ENCODE peak calls at places on chromosomes 13 and 19, in ten cellular contexts. L is glutamatergic neuron; Q is pulmonary artery endothelial cell; P is heart right ventricle; O is astrocyte of the cerebellum; R is HuH-7.5; V is AG09309; B is activated T-cell treated with anti-CD3 and anti-CD28 coated beads, Interleukin-2, amount 50 U/mL, for 4 hours; Y is left lung; S is H54. K is an unnamed sample.

GRCh38 chr13:52597676-52598075 is 44.6 kb upstream of the HNRNPA1L2 start:
- DNase-seq in L (no peak), Q (no peak), P (no peak), O (no peak), R (no peak), V (no peak), B (no peak), Y (no peak), S (no peak), K (no peak)

GRCh38 chr19:7216373-7216902 is 77.8 kb downstream of the INSR start:
- DNase-seq in L (no peak), Q (no peak), P (no peak), O (no peak), R (no peak), V (no peak), B (peak), Y (no peak), S (no peak), K (no peak)

GRCh38 chr13:32659736-32660135 is 73.5 kb downstream of the PDS5B start:
- DNase-seq in L (no peak), Q (no peak), P (no peak), O (no peak), R (no peak), V (no peak), B (no peak), Y (no peak), S (no peak), K (peak)

GRCh38 chr19:55340784-55341147 is 1.1 kb downstream of the KMT5C start:
- DNase-seq in L (peak), Q (no peak), P (no peak), O (no peak), R (no peak), V (no peak), B (no peak), Y (no peak), S (no peak), K (no peak)

GRCh38 chr13:111403266-111403665 is 82.8 kb downstream of the TEX29 start:
- DNase-seq in L (peak), Q (no peak), P (no peak), O (no peak), R (no peak), V (no peak), B (no peak), Y (peak), S (no peak), K (no peak)

GRCh38 chr13:45799451-45799850 is 52.1 kb downstream of the SIAH3 start:
- DNase-seq in L (no peak), Q (no peak), P (no peak), O (no peak), R (no peak), V (no peak), B (no peak), Y (no peak), S (no peak), K (peak)

GRCh38 chr19:39515551-39516191 is 732 bp downstream of the SELENOV start:
- DNase-seq in L (no peak), Q (no peak), P (no peak), O (no peak), R (no peak), V (no peak), B (peak), Y (peak), S (no peak), K (no peak)

GRCh38 chr13:47945738-47946137 is 55.3 kb downstream of the SUCLA2 start:
- DNase-seq in L (no peak), Q (no peak), P (no peak), O (no peak), R (no peak), V (peak), B (no peak), Y (no peak), S (no peak), K (peak)

GRCh38 chr13:77267362-77267761 is 59.5 kb downstream of the MYCBP2 start:
- DNase-seq in L (no peak), Q (no peak), P (no peak), O (no peak), R (no peak), V (no peak), B (no peak), Y (no peak), S (no peak), K (peak)

GRCh38 chr19:35986664-35987570 is 8.1 kb upstream of the SDHAF1 start:
- DNase-seq in L (peak), Q (no peak), P (peak), O (no peak), R (peak), V (no peak), B (no peak), Y (no peak), S (no peak), K (no peak)

GRCh38 chr13:21014666-21015170 is 46.7 kb downstream of the LATS2 start:
- DNase-seq in L (no peak), Q (no peak), P (peak), O (peak), R (no peak), V (peak), B (no peak), Y (no peak), S (no peak), K (peak)

GRCh38 chr19:29978139-29978538 is 36.1 kb downstream of the URI1 start:
- DNase-seq in L (no peak), Q (no peak), P (no peak), O (no peak), R (no peak), V (no peak), B (no peak), Y (no peak), S (no peak), K (no peak)

GRCh38 chr13:33081666-33082065 is 65.4 kb downstream of the KL start:
- DNase-seq in L (no peak), Q (no peak), P (no peak), O (no peak), R (no peak), V (no peak), B (no peak), Y (no peak), S (no peak), K (no peak)

GRCh38 chr19:29878973-29879654 is 62.9 kb upstream of the URI1 start:
- DNase-seq in L (no peak), Q (no peak), P (no peak), O (no peak), R (no peak), V (peak), B (no peak), Y (no peak), S (peak), K (peak)

GRCh38 chr13:113567681-113568080 is 16.9 kb upstream of the TFDP1 start:
- DNase-seq in L (no peak), Q (no peak), P (no peak), O (no peak), R (no peak), V (no peak), B (no peak), Y (peak), S (no peak), K (no peak)

GRCh38 chr19:1402411-1403070 is 1.2 kb upstream of the GAMT start:
- DNase-seq in L (no peak), Q (no peak), P (no peak), O (no peak), R (no peak), V (no peak), B (no peak), Y (no peak), S (no peak), K (no peak)

GRCh38 chr19:45253396-45254027 is 2.4 kb downstream of the MARK4 start:
- DNase-seq in L (no peak), Q (no peak), P (no peak), O (no peak), R (no peak), V (no peak), B (no peak), Y (no peak), S (peak), K (peak)

K was measured in cardiac fibroblast.